ENCODE peak calls at places on chromosomes 3 and 15, in five cellular contexts. One of them, this sample, is unnamed.

GRCh38 chr3:125140011-125140813 is 72.3 kb downstream of the SLC12A8 start:
- DNase-seq in colonic mucosa: no peak
- DNase-seq in neuronal stem cell: no peak
- DNase-seq in astrocyte: peak; percentile 86
- DNase-seq in GM23248: peak; percentile 85
- DNase-seq in this sample: no peak

GRCh38 chr3:123471106-123471505 is 22.2 kb upstream of the ADCY5 start:
- DNase-seq in colonic mucosa: no peak
- DNase-seq in neuronal stem cell: no peak
- DNase-seq in astrocyte: no peak
- DNase-seq in GM23248: no peak
- DNase-seq in this sample: no peak

GRCh38 chr3:171460226-171461086 is at the start of gene TNIK:
- DNase-seq in colonic mucosa: peak; percentile 98
- DNase-seq in neuronal stem cell: peak; percentile 68
- DNase-seq in astrocyte: peak; percentile 92
- DNase-seq in GM23248: peak; percentile 83
- DNase-seq in this sample: peak; percentile 69

GRCh38 chr15:69298697-69299441 is at the start of gene PAQR5:
- DNase-seq in colonic mucosa: peak; percentile 77
- DNase-seq in neuronal stem cell: no peak
- DNase-seq in astrocyte: no peak
- DNase-seq in GM23248: peak; percentile 59
- DNase-seq in this sample: no peak

GRCh38 chr3:195537995-195538394 is 5.1 kb downstream of the PPP1R2 start:
- DNase-seq in colonic mucosa: no peak
- DNase-seq in neuronal stem cell: no peak
- DNase-seq in astrocyte: no peak
- DNase-seq in GM23248: no peak
- DNase-seq in this sample: peak; percentile 82

GRCh38 chr3:60756636-60757035 is 494.6 kb downstream of the FHIT start:
- DNase-seq in colonic mucosa: no peak
- DNase-seq in neuronal stem cell: peak; percentile 26
- DNase-seq in astrocyte: peak; percentile 53
- DNase-seq in GM23248: peak; percentile 52
- DNase-seq in this sample: no peak

GRCh38 chr3:186108106-186108940 is 566 bp downstream of the ETV5 start:
- DNase-seq in colonic mucosa: peak; percentile 37
- DNase-seq in neuronal stem cell: peak; percentile 78
- DNase-seq in astrocyte: peak; percentile 45
- DNase-seq in GM23248: peak; percentile 90
- DNase-seq in this sample: peak; percentile 95

GRCh38 chr3:171347017-171347979 is 112.9 kb downstream of the TNIK start:
- DNase-seq in colonic mucosa: no peak
- DNase-seq in neuronal stem cell: no peak
- DNase-seq in astrocyte: peak; percentile 78
- DNase-seq in GM23248: peak; percentile 46
- DNase-seq in this sample: peak; percentile 58

GRCh38 chr3:184765730-184766074 is 46.3 kb upstream of the VPS8 start:
- DNase-seq in colonic mucosa: no peak
- DNase-seq in neuronal stem cell: no peak
- DNase-seq in astrocyte: no peak
- DNase-seq in GM23248: peak; percentile 66
- DNase-seq in this sample: peak; percentile 95

GRCh38 chr3:138434875-138435772 is 708 bp downstream of the ESYT3 start:
- DNase-seq in colonic mucosa: peak; percentile 18
- DNase-seq in neuronal stem cell: no peak
- DNase-seq in astrocyte: no peak
- DNase-seq in GM23248: peak; percentile 55
- DNase-seq in this sample: no peak

GRCh38 chr15:50911001-50911400 is 2.5 kb downstream of the AP4E1 start:
- DNase-seq in colonic mucosa: no peak
- DNase-seq in neuronal stem cell: no peak
- DNase-seq in astrocyte: peak; percentile 81
- DNase-seq in GM23248: peak; percentile 51
- DNase-seq in this sample: peak; percentile 42

GRCh38 chr3:102299125-102299877 is 135.5 kb upstream of the ZPLD1 start:
- DNase-seq in colonic mucosa: no peak
- DNase-seq in neuronal stem cell: no peak
- DNase-seq in astrocyte: no peak
- DNase-seq in GM23248: no peak
- DNase-seq in this sample: no peak

GRCh38 chr15:25545017-25545416 is 106.2 kb upstream of the UBE3A start:
- DNase-seq in colonic mucosa: no peak
- DNase-seq in neuronal stem cell: no peak
- DNase-seq in astrocyte: peak; percentile 72
- DNase-seq in GM23248: peak; percentile 80
- DNase-seq in this sample: no peak

GRCh38 chr15:39833515-39833981 is 50.9 kb upstream of the FSIP1 start:
- DNase-seq in colonic mucosa: no peak
- DNase-seq in neuronal stem cell: no peak
- DNase-seq in astrocyte: peak; percentile 73
- DNase-seq in GM23248: peak; percentile 86
- DNase-seq in this sample: no peak

GRCh38 chr3:158809642-158810041 is 7.8 kb downstream of the MFSD1 start:
- DNase-seq in colonic mucosa: no peak
- DNase-seq in neuronal stem cell: no peak
- DNase-seq in astrocyte: no peak
- DNase-seq in GM23248: peak; percentile 9
- DNase-seq in this sample: no peak

GRCh38 chr3:32399030-32399620 is 7.5 kb downstream of the CMTM7 start:
- DNase-seq in colonic mucosa: peak; percentile 58
- DNase-seq in neuronal stem cell: peak; percentile 51
- DNase-seq in astrocyte: no peak
- DNase-seq in GM23248: peak; percentile 72
- DNase-seq in this sample: peak; percentile 91

GRCh38 chr3:8001712-8002111 is 499.9 kb upstream of the LMCD1 start:
- DNase-seq in colonic mucosa: no peak
- DNase-seq in neuronal stem cell: no peak
- DNase-seq in astrocyte: no peak
- DNase-seq in GM23248: no peak
- DNase-seq in this sample: no peak

GRCh38 chr15:57505949-57506391 is 85.7 kb upstream of the MYZAP start:
- DNase-seq in colonic mucosa: peak; percentile 82
- DNase-seq in neuronal stem cell: no peak
- DNase-seq in astrocyte: no peak
- DNase-seq in GM23248: peak; percentile 77
- DNase-seq in this sample: no peak

GRCh38 chr3:166986000-166986399 is 394.1 kb downstream of the ZBBX start:
- DNase-seq in colonic mucosa: no peak
- DNase-seq in neuronal stem cell: no peak
- DNase-seq in astrocyte: peak; percentile 6
- DNase-seq in GM23248: no peak
- DNase-seq in this sample: no peak

GRCh38 chr15:80890341-80890972 is 99.2 kb downstream of the MESD start:
- DNase-seq in colonic mucosa: no peak
- DNase-seq in neuronal stem cell: no peak
- DNase-seq in astrocyte: no peak
- DNase-seq in GM23248: peak; percentile 51
- DNase-seq in this sample: no peak

GRCh38 chr3:49717539-49718418 is 1.7 kb downstream of the AMIGO3 start:
- DNase-seq in colonic mucosa: no peak
- DNase-seq in neuronal stem cell: no peak
- DNase-seq in astrocyte: no peak
- DNase-seq in GM23248: no peak
- DNase-seq in this sample: no peak

GRCh38 chr3:58117561-58118305 is 93.0 kb downstream of the DNASE1L3 start:
- DNase-seq in colonic mucosa: peak; percentile 35
- DNase-seq in neuronal stem cell: no peak
- DNase-seq in astrocyte: peak; percentile 42
- DNase-seq in GM23248: peak; percentile 45
- DNase-seq in this sample: no peak

GRCh38 chr3:123262226-123262625 is 60.5 kb downstream of the SEC22A start:
- DNase-seq in colonic mucosa: no peak
- DNase-seq in neuronal stem cell: no peak
- DNase-seq in astrocyte: no peak
- DNase-seq in GM23248: no peak
- DNase-seq in this sample: no peak

GRCh38 chr3:180631317-180631716 is 29.4 kb downstream of the TTC14 start:
- DNase-seq in colonic mucosa: no peak
- DNase-seq in neuronal stem cell: no peak
- DNase-seq in astrocyte: no peak
- DNase-seq in GM23248: peak; percentile 16
- DNase-seq in this sample: no peak

GRCh38 chr3:105686324-105686897 is 182.4 kb downstream of the CBLB start:
- DNase-seq in colonic mucosa: no peak
- DNase-seq in neuronal stem cell: no peak
- DNase-seq in astrocyte: no peak
- DNase-seq in GM23248: peak; percentile 74
- DNase-seq in this sample: peak; percentile 81

GRCh38 chr3:148820885-148821284 is 6.7 kb upstream of the CPB1 start:
- DNase-seq in colonic mucosa: no peak
- DNase-seq in neuronal stem cell: no peak
- DNase-seq in astrocyte: no peak
- DNase-seq in GM23248: no peak
- DNase-seq in this sample: no peak

DNA sequence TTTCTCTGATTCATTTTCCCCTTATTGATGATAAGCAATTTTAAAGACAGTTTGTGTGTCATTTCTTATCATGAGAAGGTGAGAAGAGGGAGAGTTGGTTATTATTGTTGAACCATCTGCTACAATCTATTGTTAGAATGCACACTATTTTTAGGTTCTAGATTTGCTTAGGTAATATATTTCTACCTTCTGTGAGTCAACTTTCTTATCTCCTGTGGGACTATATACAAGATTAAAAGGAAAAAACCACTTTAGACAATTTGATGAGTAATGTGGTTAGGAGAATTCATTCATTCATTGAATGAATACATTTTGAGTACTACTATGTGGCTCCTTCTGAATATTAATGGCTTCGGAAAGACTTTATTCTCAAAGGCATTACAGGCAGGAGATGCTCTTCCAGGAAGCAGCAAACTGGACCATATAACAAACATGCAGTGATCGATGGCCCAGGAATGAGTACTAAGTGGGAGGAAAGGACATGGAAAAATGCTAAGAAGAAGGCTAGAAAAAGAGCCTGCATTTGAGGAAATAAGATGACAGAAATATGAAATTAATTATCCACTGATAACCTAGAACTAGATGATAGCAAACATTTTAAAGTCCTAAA is 22.4 kb downstream of the SPTSSB start:
- DNase-seq in colonic mucosa: no peak
- DNase-seq in neuronal stem cell: no peak
- DNase-seq in astrocyte: peak; percentile 82
- DNase-seq in GM23248: peak; percentile 41
- DNase-seq in this sample: no peak
- H3K9ac ChIP-seq in colonic mucosa: no peak overlapping the region
- H3K9ac ChIP-seq in neuronal stem cell: no peak overlapping the region
- H3K9ac ChIP-seq in astrocyte: no peak overlapping the region
- H3K9ac ChIP-seq in GM23248: no peak overlapping the region
- H3K9ac ChIP-seq in this sample: no peak overlapping the region

GRCh38 chr15:45201557-45202246 is 13.9 kb upstream of the SHF start:
- DNase-seq in colonic mucosa: no peak
- DNase-seq in neuronal stem cell: no peak
- DNase-seq in astrocyte: no peak
- DNase-seq in GM23248: peak; percentile 7
- DNase-seq in this sample: no peak
- H3K9ac ChIP-seq in colonic mucosa: peak overlapping the region; percentile 100
- H3K9ac ChIP-seq in neuronal stem cell: no peak overlapping the region
- H3K9ac ChIP-seq in astrocyte: no peak overlapping the region
- H3K9ac ChIP-seq in GM23248: no peak overlapping the region
- H3K9ac ChIP-seq in this sample: peak overlapping the region; percentile 66

DNA sequence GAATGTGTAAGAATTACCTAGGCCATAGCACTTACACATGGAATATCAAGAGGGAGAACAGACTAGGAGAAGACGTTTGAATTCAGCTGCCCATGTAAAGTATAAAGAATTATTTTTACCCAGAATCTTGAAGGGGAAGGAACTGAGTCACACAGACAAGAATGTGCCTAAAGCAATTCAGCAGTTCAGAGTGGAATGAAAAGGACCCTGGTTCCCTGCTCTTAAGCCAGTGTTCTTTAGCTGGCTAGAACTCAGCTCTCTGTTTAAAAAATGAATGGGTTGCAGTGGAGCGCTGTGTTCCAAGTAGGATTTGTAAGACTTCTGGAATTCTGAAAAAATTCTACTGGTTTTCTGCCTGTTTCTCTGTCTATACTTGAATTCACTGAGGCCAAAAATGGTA is 440.2 kb downstream of the LPP start:
- DNase-seq in colonic mucosa: no peak
- DNase-seq in neuronal stem cell: no peak
- DNase-seq in astrocyte: peak; percentile 97
- DNase-seq in GM23248: peak; percentile 87
- DNase-seq in this sample: no peak
- H3K9ac ChIP-seq in colonic mucosa: no peak overlapping the region
- H3K9ac ChIP-seq in neuronal stem cell: no peak overlapping the region
- H3K9ac ChIP-seq in astrocyte: no peak overlapping the region
- H3K9ac ChIP-seq in GM23248: no peak overlapping the region
- H3K9ac ChIP-seq in this sample: no peak overlapping the region

DNA sequence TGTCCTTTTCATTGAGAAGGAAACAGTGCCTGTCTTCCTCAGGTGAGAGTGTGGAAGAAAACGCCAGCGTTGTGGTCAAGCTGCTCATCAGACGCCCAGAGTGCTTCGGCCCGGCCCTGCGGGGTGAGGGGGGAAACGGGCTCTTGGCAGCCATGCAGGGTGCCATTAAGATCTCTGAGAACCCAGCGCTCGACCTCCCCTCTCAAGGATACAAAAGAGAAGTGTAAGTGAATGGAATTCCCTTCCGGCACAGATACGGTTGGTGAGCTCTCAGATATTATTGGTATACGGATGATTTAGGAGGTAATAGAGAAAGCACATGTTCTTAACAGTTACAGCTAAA is 245.7 kb upstream of the CHRM5 start:
- DNase-seq in colonic mucosa: no peak
- DNase-seq in neuronal stem cell: no peak
- DNase-seq in astrocyte: no peak
- DNase-seq in GM23248: no peak
- DNase-seq in this sample: no peak
- H3K9ac ChIP-seq in colonic mucosa: no peak overlapping the region
- H3K9ac ChIP-seq in neuronal stem cell: no peak overlapping the region
- H3K9ac ChIP-seq in astrocyte: no peak overlapping the region
- H3K9ac ChIP-seq in GM23248: no peak overlapping the region
- H3K9ac ChIP-seq in this sample: no peak overlapping the region

DNA sequence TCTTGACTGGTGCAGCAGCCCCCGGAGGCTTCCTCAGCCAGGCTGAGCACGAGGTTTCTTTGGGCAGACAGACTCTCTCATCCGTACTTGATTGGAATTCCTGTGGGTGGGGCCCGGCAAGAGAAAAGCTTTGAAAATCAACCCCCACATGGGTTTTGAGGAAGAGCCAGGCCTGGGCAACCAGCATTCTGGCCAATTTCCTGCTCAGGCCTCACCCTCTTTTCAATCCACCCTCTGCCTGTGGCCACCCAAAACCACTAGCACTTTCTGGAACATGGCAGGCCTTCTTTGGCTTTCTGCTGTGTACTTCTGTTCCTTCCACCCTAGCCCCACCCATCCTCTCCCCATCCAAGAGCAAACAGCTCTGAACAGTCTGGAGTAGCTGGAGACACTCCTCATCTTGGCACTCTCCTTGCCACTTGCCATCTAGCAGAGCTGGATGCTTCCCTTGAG is 5.9 kb downstream of the MYO5C start:
- DNase-seq in colonic mucosa: peak; percentile 91
- DNase-seq in neuronal stem cell: no peak
- DNase-seq in astrocyte: no peak
- DNase-seq in GM23248: no peak
- DNase-seq in this sample: no peak
- H3K9ac ChIP-seq in colonic mucosa: peak overlapping the region; percentile 43
- H3K9ac ChIP-seq in neuronal stem cell: no peak overlapping the region
- H3K9ac ChIP-seq in astrocyte: no peak overlapping the region
- H3K9ac ChIP-seq in GM23248: no peak overlapping the region
- H3K9ac ChIP-seq in this sample: no peak overlapping the region